ENCODE peak calls at places on chromosomes 16 and 17, in six cellular contexts. G, T, M, A, R and J are unnamed samples. For H3K4me1, the result is how much of the 10 kb centered on the place peaks cover.

GRCh38 chr17:4988168-4988567 is 693 bp upstream of the CAMTA2 start:
- DNase-seq in T (no peak), G (no peak), M (no peak), R (peak), A (no peak), J (no peak)

GRCh38 chr17:80123791-80124190 is 22.4 kb downstream of the GAA start:
- DNase-seq in M (no peak), G (peak), A (peak), R (no peak), T (peak), J (no peak)

GRCh38 chr16:68458101-68458500 is 9.8 kb upstream of the SMPD3 start:
- DNase-seq in R (no peak), G (no peak), T (no peak), M (no peak), A (no peak), J (no peak)

GRCh38 chr17:44628234-44629188 is 27.8 kb upstream of the MEIOC start:
- DNase-seq in A (no peak), G (no peak), M (no peak), T (no peak), R (peak), J (peak)

GRCh38 chr17:48646183-48647102 is 20.3 kb upstream of the HOXB9 start:
- DNase-seq in G (no peak), T (no peak), M (no peak), R (no peak), A (no peak), J (no peak)

GRCh38 chr17:18038149-18038850 is 668 bp downstream of the ATPAF2 start:
- DNase-seq in A (peak), G (no peak), M (no peak), R (no peak), T (no peak), J (no peak)

GRCh38 chr17:50476545-50477315 is 1.9 kb upstream of the RSAD1 start:
- DNase-seq in M (no peak), G (peak), R (no peak), A (no peak), T (no peak), J (no peak)

GRCh38 chr16:13919330-13919682 is 648 bp upstream of the ERCC4 start:
- DNase-seq in T (no peak), M (no peak), R (no peak), A (peak), G (no peak), J (no peak)

GRCh38 chr16:51389881-51390280 is 238.8 kb upstream of the SALL1 start:
- DNase-seq in R (no peak), T (no peak), M (no peak), G (no peak), A (no peak), J (no peak)

DNA sequence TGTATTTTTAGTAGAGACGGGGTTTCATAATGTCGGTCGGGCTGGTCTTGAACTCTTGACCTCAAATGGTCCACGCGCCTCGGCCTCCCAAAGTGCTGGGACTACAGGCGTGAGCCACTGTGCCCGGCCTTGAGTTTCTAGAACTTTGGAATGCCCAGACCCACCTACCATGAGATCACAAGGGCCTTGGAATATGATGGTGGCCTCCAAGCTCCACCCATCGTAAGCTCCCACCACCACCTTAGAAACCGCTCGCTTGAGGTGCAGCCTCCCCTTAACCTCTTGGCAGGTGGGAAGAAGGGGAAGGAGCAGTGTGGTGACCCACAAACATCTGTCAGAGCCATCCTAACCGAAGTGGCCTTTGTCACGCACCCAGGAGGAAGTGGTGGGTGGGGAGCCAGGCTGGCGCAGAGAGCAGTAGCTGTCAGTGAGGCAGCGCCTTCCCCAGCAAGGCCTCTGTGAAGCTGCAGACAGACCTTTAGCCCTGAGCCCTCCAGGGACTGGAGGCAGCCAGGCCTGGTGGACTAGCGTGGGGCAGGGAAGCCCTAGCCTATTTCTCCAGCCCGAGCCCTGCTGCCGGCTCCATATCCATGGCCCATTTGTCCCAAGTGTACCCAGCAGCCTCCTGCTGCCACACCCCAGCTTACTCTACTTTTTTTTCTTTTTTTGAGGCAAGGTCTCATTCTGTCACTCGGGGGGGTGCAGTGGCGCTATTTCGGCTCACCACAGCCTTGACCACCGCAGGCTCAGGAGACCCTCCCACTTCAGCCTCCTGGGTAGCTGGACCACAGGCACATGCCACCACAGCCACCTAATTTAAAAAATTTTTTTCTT is 13.1 kb upstream of the SEPHS2 start:
- DNase-seq in G (peak), M (no peak), R (no peak), A (no peak), T (no peak), J (peak)
- H3K4me1 ChIP-seq in G (under half), M (under half), R (under half), A (under half), T (under half), J (under half)

DNA sequence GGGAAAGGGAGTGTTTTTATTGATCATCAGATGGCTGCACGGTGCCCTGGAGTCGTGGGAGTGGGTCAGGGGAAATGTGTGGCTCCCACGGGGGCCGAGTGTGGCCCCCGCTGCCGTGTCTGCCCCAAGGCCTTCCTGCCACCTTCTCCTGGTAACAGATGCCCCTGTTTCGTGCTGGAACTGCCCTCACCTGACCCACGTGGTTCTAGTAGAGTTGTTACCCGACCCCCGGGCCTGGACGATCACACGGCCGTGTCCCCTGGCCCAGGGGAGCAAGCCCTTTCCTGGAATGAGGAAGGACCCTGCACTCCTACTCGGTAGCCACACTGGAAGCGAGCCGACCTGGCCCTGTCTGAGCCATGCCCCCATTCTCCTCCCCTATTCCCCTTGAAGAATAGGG is 37.6 kb downstream of the ACTG1 start:
- DNase-seq in R (no peak), G (no peak), A (no peak), T (no peak), M (no peak), J (no peak)
- TF ChIP-seq POLR2A in R (no peak), G (no peak), A (no peak), T (no peak), M (no peak), J (no peak)

GRCh38 chr16:84999200-84999599 is 12.1 kb downstream of the ZDHHC7 start:
- DNase-seq in G (no peak), T (no peak), M (no peak), A (peak), R (no peak), J (no peak)
- H3K4me1 ChIP-seq in G (under half), T (under half), M (half or more), A (half or more), R (under half), J (half or more)

DNA sequence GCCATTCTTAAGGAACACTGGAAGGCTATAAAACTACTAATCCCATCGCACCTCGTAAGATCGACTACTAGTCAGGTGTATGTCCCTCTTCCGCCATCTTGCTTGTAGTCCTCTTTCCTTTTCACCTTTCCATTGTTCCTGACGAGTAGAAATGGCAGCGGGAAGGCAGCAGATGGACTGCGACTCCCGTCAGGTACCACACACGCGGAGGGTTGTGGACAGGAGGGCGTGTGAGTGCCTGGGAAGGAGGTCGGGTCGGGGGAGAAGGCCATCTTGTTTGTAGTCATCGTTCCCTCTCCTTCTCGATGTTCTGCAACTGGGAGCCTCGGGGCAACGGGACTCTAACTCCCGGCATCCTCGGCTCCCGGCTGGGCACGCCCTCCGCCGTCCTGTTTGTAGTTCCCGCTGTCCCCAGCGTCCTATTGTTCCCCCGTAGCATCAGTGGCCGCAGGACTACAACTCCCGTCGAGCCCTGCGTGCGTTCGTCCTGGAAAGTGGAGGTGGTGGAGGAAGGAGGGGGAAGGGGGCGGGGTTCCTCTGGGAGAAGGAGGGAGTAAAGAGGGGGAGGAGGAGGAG is 324 bp upstream of the FBXL19 start:
- DNase-seq in T (peak), R (peak), A (peak), M (peak), G (peak), J (peak)
- TF ChIP-seq POLR2A in T (peak), R (peak), A (peak), M (no peak), G (peak), J (peak)

GRCh38 chr16:54077412-54077821 is 209.2 kb downstream of the IRX3 start:
- DNase-seq in M (no peak), G (no peak), A (peak), R (no peak), T (no peak), J (no peak)
- H3K4me1 ChIP-seq in M (under half), G (under half), A (under half), R (under half), T (under half), J (under half)

DNA sequence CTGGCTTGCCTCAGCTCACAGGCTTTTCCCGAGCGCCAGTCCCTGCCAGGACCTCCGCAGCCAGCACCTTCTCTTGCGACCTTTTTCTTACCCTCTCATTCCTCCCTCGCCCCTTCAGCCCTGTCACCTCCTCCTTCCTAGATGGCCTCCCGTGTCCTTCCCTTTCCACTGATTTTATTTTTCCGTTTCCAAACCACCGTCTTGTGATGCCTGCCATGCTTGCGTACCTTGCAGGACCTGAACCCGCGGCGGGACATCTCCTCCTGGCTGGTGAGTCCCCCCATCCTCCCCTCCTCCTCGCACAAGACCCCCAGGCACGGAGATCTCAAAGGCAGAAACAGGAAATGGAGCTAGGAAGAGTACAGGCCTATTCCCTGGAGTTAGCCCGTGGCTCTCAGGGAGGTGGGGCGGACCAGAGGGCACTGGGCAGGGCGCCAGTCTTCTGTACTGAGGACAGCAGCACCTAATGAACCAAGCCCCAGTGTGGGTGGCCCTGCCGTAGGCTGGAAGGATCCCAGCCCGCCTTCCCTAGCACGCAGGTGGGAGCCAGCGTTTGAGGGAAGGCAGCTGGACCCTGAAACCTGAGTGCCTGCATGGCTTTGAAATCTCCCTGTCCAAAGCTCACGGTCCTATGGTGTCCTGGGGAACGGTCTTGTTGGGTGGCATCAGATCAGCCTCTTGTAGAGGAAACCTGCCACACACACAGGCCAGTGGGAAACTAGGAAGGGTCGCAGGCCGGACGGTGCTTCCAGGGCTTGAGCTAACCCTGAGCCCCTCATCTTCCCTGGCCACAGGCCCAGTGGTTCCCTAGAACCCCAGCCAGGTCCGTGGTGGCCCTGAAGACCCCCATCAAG is 612 bp downstream of the CISD3 start:
- DNase-seq in T (peak), A (peak), G (peak), M (no peak), R (peak), J (peak)
- TF ChIP-seq POLR2A in T (no peak), A (no peak), G (no peak), M (no peak), R (no peak), J (peak)

GRCh38 chr16:15772579-15773293 is 84.1 kb downstream of the MYH11 start:
- DNase-seq in G (no peak), A (no peak), T (no peak), M (no peak), R (no peak), J (no peak)
- H3K4me1 ChIP-seq in G (under half), A (under half), T (under half), M (under half), R (under half), J (under half)

GRCh38 chr16:27377666-27378485 is 24.1 kb upstream of the IL21R start:
- DNase-seq in M (no peak), A (no peak), G (no peak), R (no peak), T (no peak), J (no peak)

GRCh38 chr16:27378871-27379580 is 22.9 kb upstream of the IL21R start:
- DNase-seq in R (no peak), G (no peak), T (no peak), M (no peak), A (peak), J (no peak)

GRCh38 chr16:27374231-27374793 is 27.7 kb upstream of the IL21R start:
- DNase-seq in T (no peak), M (no peak), A (no peak), G (peak), R (no peak), J (no peak)

GRCh38 chr16:27373312-27373711 is 28.7 kb upstream of the IL21R start:
- DNase-seq in T (no peak), A (no peak), G (no peak), M (no peak), R (no peak), J (no peak)

GRCh38 chr16:27374794-27375499 is 27.0 kb upstream of the IL21R start:
- DNase-seq in G (peak), A (peak), M (no peak), T (no peak), R (peak), J (peak)
- TF ChIP-seq POLR2A in G (no peak), A (no peak), M (no peak), T (no peak), R (no peak), J (no peak)